ENCODE peak calls at places on chromosomes 11 and 22, in seven cellular contexts. One of them, this sample, is unnamed.

GRCh38 chr11:118007040-118007439 is 20.8 kb downstream of the IL10RA start:
- DNase-seq in DMS53: no peak
- DNase-seq in NAMALWA: peak; percentile 42
- DNase-seq in occipital lobe: no peak
- DNase-seq in NCI-H69: no peak
- DNase-seq in ACHN: no peak
- DNase-seq in cardiac fibroblast: no peak
- DNase-seq in this sample: no peak

GRCh38 chr22:41915035-41915782 is at the start of gene SHISA8:
- DNase-seq in DMS53: peak; percentile 71
- DNase-seq in NAMALWA: no peak
- DNase-seq in occipital lobe: no peak
- DNase-seq in NCI-H69: peak; percentile 78
- DNase-seq in ACHN: peak; percentile 57
- DNase-seq in cardiac fibroblast: peak; percentile 56
- DNase-seq in this sample: peak; percentile 26

GRCh38 chr11:13358871-13359270 is 81.3 kb downstream of the BMAL1 start:
- DNase-seq in DMS53: no peak
- DNase-seq in NAMALWA: no peak
- DNase-seq in occipital lobe: no peak
- DNase-seq in NCI-H69: no peak
- DNase-seq in ACHN: no peak
- DNase-seq in cardiac fibroblast: no peak
- DNase-seq in this sample: no peak

GRCh38 chr11:20443596-20443995 is 56.1 kb downstream of the PRMT3 start:
- DNase-seq in DMS53: peak; percentile 52
- DNase-seq in NAMALWA: peak; percentile 46
- DNase-seq in occipital lobe: no peak
- DNase-seq in NCI-H69: peak; percentile 61
- DNase-seq in ACHN: peak; percentile 37
- DNase-seq in cardiac fibroblast: peak; percentile 57
- DNase-seq in this sample: peak; percentile 40

GRCh38 chr11:117239295-117239694 is 6.8 kb downstream of the RNF214 start:
- DNase-seq in DMS53: no peak
- DNase-seq in NAMALWA: no peak
- DNase-seq in occipital lobe: no peak
- DNase-seq in NCI-H69: no peak
- DNase-seq in ACHN: peak; percentile 42
- DNase-seq in cardiac fibroblast: peak; percentile 90
- DNase-seq in this sample: no peak

GRCh38 chr11:131688056-131688693 is 317.8 kb downstream of the NTM start:
- DNase-seq in DMS53: peak; percentile 61
- DNase-seq in NAMALWA: peak; percentile 60
- DNase-seq in occipital lobe: peak; percentile 68
- DNase-seq in NCI-H69: peak; percentile 86
- DNase-seq in ACHN: peak; percentile 23
- DNase-seq in cardiac fibroblast: peak; percentile 68
- DNase-seq in this sample: peak; percentile 66

GRCh38 chr11:117794144-117794543 is 2.9 kb downstream of the DSCAML1 start:
- DNase-seq in DMS53: no peak
- DNase-seq in NAMALWA: no peak
- DNase-seq in occipital lobe: peak; percentile 35
- DNase-seq in NCI-H69: no peak
- DNase-seq in ACHN: no peak
- DNase-seq in cardiac fibroblast: no peak
- DNase-seq in this sample: no peak

GRCh38 chr11:76801736-76802135 is 18.6 kb downstream of the TSKU start:
- DNase-seq in DMS53: peak; percentile 91
- DNase-seq in NAMALWA: no peak
- DNase-seq in occipital lobe: no peak
- DNase-seq in NCI-H69: peak; percentile 63
- DNase-seq in ACHN: no peak
- DNase-seq in cardiac fibroblast: no peak
- DNase-seq in this sample: no peak

GRCh38 chr11:70948855-70949551 is 303.4 kb downstream of the SHANK2 start:
- DNase-seq in DMS53: no peak
- DNase-seq in NAMALWA: no peak
- DNase-seq in occipital lobe: no peak
- DNase-seq in NCI-H69: peak; percentile 98
- DNase-seq in ACHN: no peak
- DNase-seq in cardiac fibroblast: no peak
- DNase-seq in this sample: no peak

This sample was measured in NCI-H82.